ENCODE peak calls at places on chromosomes 2 and 18, in four cellular contexts. B, Y, R and H are unnamed samples.

GRCh38 chr18:22983175-22983574 is 50.0 kb downstream of the RBBP8 start:
- DNase-seq in B (no peak), Y (no peak), R (no peak), H (no peak)

GRCh38 chr2:160920791-160921303 is 239.4 kb upstream of the TANK start:
- DNase-seq in B (no peak), Y (no peak), R (no peak), H (no peak)

GRCh38 chr2:3911891-3912455 is 208.6 kb downstream of the DCDC2C start:
- DNase-seq in B (no peak), Y (no peak), R (no peak), H (peak; percentile 3)

GRCh38 chr2:159208449-159208848 is 78.1 kb downstream of the WDSUB1 start:
- DNase-seq in B (no peak), Y (no peak), R (no peak), H (no peak)

GRCh38 chr2:218961651-218962570 is 2.4 kb downstream of the CDK5R2 start:
- DNase-seq in B (no peak), Y (no peak), R (peak; percentile 65), H (no peak)

GRCh38 chr2:208906330-208906729 is 499.7 kb downstream of the PTH2R start:
- DNase-seq in B (no peak), Y (no peak), R (no peak), H (peak; percentile 75)

GRCh38 chr2:101745711-101746694 is 48.5 kb downstream of the MAP4K4 start:
- DNase-seq in B (no peak), Y (no peak), R (no peak), H (no peak)

GRCh38 chr2:29114841-29115609 is at the start of gene CLIP4:
- DNase-seq in B (peak; percentile 87), Y (peak; percentile 63), R (peak; percentile 49), H (no peak)